ENCODE peak calls at places on chromosomes 4 and X, in five cellular contexts. One of them, this sample, is unnamed.
A peak's percentile ranks its signal among the peaks of the same experiment; 100 is the strongest.

GRCh38 chr4:11635336-11635735 is 206.6 kb upstream of the HS3ST1 start:
- DNase-seq in A549: peak; percentile 52
- DNase-seq in transverse colon: no peak
- DNase-seq in H9: no peak
- DNase-seq in kidney epithelial cell: peak; percentile 96
- DNase-seq in this sample: no peak

GRCh38 chr4:176313596-176314341 is 6.0 kb upstream of the SPCS3 start:
- DNase-seq in A549: no peak
- DNase-seq in transverse colon: no peak
- DNase-seq in H9: no peak
- DNase-seq in kidney epithelial cell: no peak
- DNase-seq in this sample: no peak

GRCh38 chr4:151481813-151482212 is 72.8 kb downstream of the FHIP1A start:
- DNase-seq in A549: no peak
- DNase-seq in transverse colon: no peak
- DNase-seq in H9: no peak
- DNase-seq in kidney epithelial cell: no peak
- DNase-seq in this sample: no peak

GRCh38 chr4:150385606-150386005 is 196.3 kb upstream of the MAB21L2 start:
- DNase-seq in A549: no peak
- DNase-seq in transverse colon: no peak
- DNase-seq in H9: no peak
- DNase-seq in kidney epithelial cell: peak; percentile 28
- DNase-seq in this sample: no peak

GRCh38 chrX:45806410-45807121 is 605.9 kb upstream of the DIPK2B start:
- DNase-seq in A549: peak; percentile 31
- DNase-seq in transverse colon: no peak
- DNase-seq in H9: no peak
- DNase-seq in kidney epithelial cell: peak; percentile 53
- DNase-seq in this sample: no peak

GRCh38 chrX:134374294-134374693 is 85.7 kb upstream of the HPRT1 start:
- DNase-seq in A549: peak; percentile 1
- DNase-seq in transverse colon: no peak
- DNase-seq in H9: no peak
- DNase-seq in kidney epithelial cell: no peak
- DNase-seq in this sample: no peak

GRCh38 chr4:112652216-112652615 is 15.3 kb downstream of the LARP7 start:
- DNase-seq in A549: no peak
- DNase-seq in transverse colon: no peak
- DNase-seq in H9: peak; percentile 55
- DNase-seq in kidney epithelial cell: no peak
- DNase-seq in this sample: no peak

GRCh38 chrX:63761639-63762038 is 23.4 kb downstream of the ARHGEF9 start:
- DNase-seq in A549: no peak
- DNase-seq in transverse colon: no peak
- DNase-seq in H9: no peak
- DNase-seq in kidney epithelial cell: no peak
- DNase-seq in this sample: no peak

GRCh38 chr4:26522478-26522877 is 32.2 kb upstream of the CCKAR start:
- DNase-seq in A549: no peak
- DNase-seq in transverse colon: no peak
- DNase-seq in H9: no peak
- DNase-seq in kidney epithelial cell: no peak
- DNase-seq in this sample: no peak

GRCh38 chr4:164807611-164808010 is 53.7 kb downstream of the SMIM31 start:
- DNase-seq in A549: peak; percentile 0
- DNase-seq in transverse colon: no peak
- DNase-seq in H9: peak; percentile 50
- DNase-seq in kidney epithelial cell: no peak
- DNase-seq in this sample: no peak

GRCh38 chrX:311156-312129 is 7.2 kb downstream of the GTPBP6 start:
- DNase-seq in A549: no peak
- DNase-seq in transverse colon: no peak
- DNase-seq in H9: no peak
- DNase-seq in kidney epithelial cell: no peak
- DNase-seq in this sample: no peak

GRCh38 chr4:63226236-63226635 is 1183.0 kb downstream of the TECRL start:
- DNase-seq in A549: no peak
- DNase-seq in transverse colon: no peak
- DNase-seq in H9: no peak
- DNase-seq in kidney epithelial cell: no peak
- DNase-seq in this sample: no peak

GRCh38 chr4:32142075-32142474 is 1421.9 kb downstream of the PCDH7 start:
- DNase-seq in A549: no peak
- DNase-seq in transverse colon: no peak
- DNase-seq in H9: no peak
- DNase-seq in kidney epithelial cell: no peak
- DNase-seq in this sample: no peak

GRCh38 chr4:40306991-40307390 is 28.1 kb upstream of the CHRNA9 start:
- DNase-seq in A549: no peak
- DNase-seq in transverse colon: no peak
- DNase-seq in H9: no peak
- DNase-seq in kidney epithelial cell: no peak
- DNase-seq in this sample: no peak

GRCh38 chr4:172134536-172134935 is 321.3 kb downstream of the GALNTL6 start:
- DNase-seq in A549: no peak
- DNase-seq in transverse colon: no peak
- DNase-seq in H9: no peak
- DNase-seq in kidney epithelial cell: no peak
- DNase-seq in this sample: no peak

GRCh38 chr4:74370912-74371311 is 6.0 kb downstream of the EREG start:
- DNase-seq in A549: peak; percentile 78
- DNase-seq in transverse colon: peak; percentile 42
- DNase-seq in H9: peak; percentile 61
- DNase-seq in kidney epithelial cell: no peak
- DNase-seq in this sample: peak; percentile 29

GRCh38 chrX:97740044-97740443 is 856.3 kb downstream of the RPA4 start:
- DNase-seq in A549: no peak
- DNase-seq in transverse colon: no peak
- DNase-seq in H9: no peak
- DNase-seq in kidney epithelial cell: no peak
- DNase-seq in this sample: no peak

GRCh38 chr4:71239365-71239764 is 99.5 kb upstream of the SLC4A4 start:
- DNase-seq in A549: no peak
- DNase-seq in transverse colon: no peak
- DNase-seq in H9: no peak
- DNase-seq in kidney epithelial cell: peak; percentile 63
- DNase-seq in this sample: no peak

GRCh38 chr4:23902203-23902602 is 12.4 kb upstream of the PPARGC1A start:
- DNase-seq in A549: no peak
- DNase-seq in transverse colon: no peak
- DNase-seq in H9: no peak
- DNase-seq in kidney epithelial cell: no peak
- DNase-seq in this sample: no peak

GRCh38 chrX:128517691-128518090 is 465.5 kb upstream of the ACTRT1 start:
- DNase-seq in A549: no peak
- DNase-seq in transverse colon: no peak
- DNase-seq in H9: no peak
- DNase-seq in kidney epithelial cell: no peak
- DNase-seq in this sample: no peak

GRCh38 chrX:128518508-128518907 is 466.3 kb upstream of the ACTRT1 start:
- DNase-seq in A549: peak; percentile 15
- DNase-seq in transverse colon: no peak
- DNase-seq in H9: no peak
- DNase-seq in kidney epithelial cell: no peak
- DNase-seq in this sample: no peak
- TF ChIP-seq CTCF in A549: no peak
- TF ChIP-seq CTCF in transverse colon: no peak
- TF ChIP-seq CTCF in H9: peak; percentile 74
- TF ChIP-seq CTCF in kidney epithelial cell: peak; percentile 50
- TF ChIP-seq CTCF in this sample: peak; percentile 33

GRCh38 chr4:8171941-8172924 is 13.6 kb upstream of the ABLIM2 start:
- DNase-seq in A549: no peak
- DNase-seq in transverse colon: no peak
- DNase-seq in H9: no peak
- DNase-seq in kidney epithelial cell: no peak
- DNase-seq in this sample: no peak
- TF ChIP-seq CTCF in A549: no peak
- TF ChIP-seq CTCF in transverse colon: no peak
- TF ChIP-seq CTCF in H9: no peak
- TF ChIP-seq CTCF in kidney epithelial cell: no peak
- TF ChIP-seq CTCF in this sample: no peak

DNA sequence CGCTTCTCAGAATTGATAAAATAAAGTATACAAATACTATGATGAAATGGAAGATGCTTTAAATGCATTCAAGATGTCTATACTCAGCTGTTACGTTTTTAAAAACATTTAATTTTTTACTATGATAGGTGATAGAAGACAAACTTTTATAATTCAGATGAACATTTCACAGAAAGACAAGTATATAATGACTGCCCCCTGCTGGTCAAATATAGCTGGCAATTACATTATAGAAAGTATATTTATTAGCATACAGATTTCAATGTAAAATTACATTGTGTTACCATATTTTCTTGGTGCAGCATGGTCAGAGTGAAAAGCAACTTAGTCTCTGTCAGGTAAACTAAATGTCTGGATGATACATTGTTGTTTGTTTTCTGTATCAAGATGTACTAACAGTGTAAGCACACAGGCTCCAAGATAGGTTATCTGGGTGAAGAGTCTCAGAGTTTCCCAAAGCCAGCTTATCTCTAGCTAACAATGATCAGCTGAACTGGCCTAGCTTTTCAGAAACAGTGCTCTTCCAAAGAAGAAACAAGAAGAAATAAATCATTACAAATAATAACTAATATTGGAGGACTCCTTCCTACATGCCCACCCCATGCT is 54.1 kb downstream of the SRPX start:
- DNase-seq in A549: peak; percentile 18
- DNase-seq in transverse colon: no peak
- DNase-seq in H9: no peak
- DNase-seq in kidney epithelial cell: no peak
- DNase-seq in this sample: peak; percentile 8
- TF ChIP-seq CTCF in A549: peak; percentile 67
- TF ChIP-seq CTCF in transverse colon: peak; percentile 58
- TF ChIP-seq CTCF in H9: peak; percentile 72
- TF ChIP-seq CTCF in kidney epithelial cell: no peak
- TF ChIP-seq CTCF in this sample: peak; percentile 60

GRCh38 chrX:113929004-113929403 is 654.9 kb upstream of the HTR2C start:
- DNase-seq in A549: peak; percentile 64
- DNase-seq in transverse colon: peak; percentile 17
- DNase-seq in H9: peak; percentile 89
- DNase-seq in kidney epithelial cell: peak; percentile 7
- DNase-seq in this sample: peak; percentile 54
- TF ChIP-seq CTCF in A549: peak; percentile 48
- TF ChIP-seq CTCF in transverse colon: peak; percentile 44
- TF ChIP-seq CTCF in H9: peak; percentile 94
- TF ChIP-seq CTCF in kidney epithelial cell: peak; percentile 78
- TF ChIP-seq CTCF in this sample: peak; percentile 85

GRCh38 chr4:93203708-93204107 is 624.8 kb upstream of the ATOH1 start:
- DNase-seq in A549: peak; percentile 6
- DNase-seq in transverse colon: no peak
- DNase-seq in H9: peak; percentile 38
- DNase-seq in kidney epithelial cell: no peak
- DNase-seq in this sample: no peak

GRCh38 chr4:93201471-93201870 is 627.1 kb upstream of the ATOH1 start:
- DNase-seq in A549: no peak
- DNase-seq in transverse colon: no peak
- DNase-seq in H9: no peak
- DNase-seq in kidney epithelial cell: no peak
- DNase-seq in this sample: no peak

DNA sequence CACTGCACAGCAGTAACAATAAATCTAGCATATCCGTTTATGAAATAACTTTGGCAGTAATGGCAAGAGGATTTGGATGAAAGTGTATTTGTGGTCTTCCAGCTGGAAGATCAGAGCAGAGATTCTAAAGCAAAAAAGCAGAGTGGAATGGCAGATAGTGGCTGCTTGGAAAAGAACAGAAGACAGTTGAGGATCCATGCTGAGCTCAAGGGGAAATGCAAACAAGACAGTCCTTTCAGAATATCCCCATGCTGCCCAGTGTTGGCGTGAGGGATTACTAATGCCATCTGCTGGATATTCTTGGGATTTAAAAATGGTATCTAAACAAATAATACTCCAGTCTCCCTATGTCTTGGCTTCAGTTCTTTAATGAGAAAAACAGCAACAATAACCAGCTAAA is 629.1 kb upstream of the ATOH1 start:
- DNase-seq in A549: peak; percentile 42
- DNase-seq in transverse colon: no peak
- DNase-seq in H9: peak; percentile 55
- DNase-seq in kidney epithelial cell: peak; percentile 4
- DNase-seq in this sample: peak; percentile 9
- TF ChIP-seq CTCF in A549: peak; percentile 44
- TF ChIP-seq CTCF in transverse colon: peak; percentile 24
- TF ChIP-seq CTCF in H9: peak; percentile 80
- TF ChIP-seq CTCF in kidney epithelial cell: peak; percentile 51
- TF ChIP-seq CTCF in this sample: peak; percentile 55

GRCh38 chr4:100421356-100421978 is 96.4 kb downstream of the EMCN start:
- DNase-seq in A549: peak; percentile 26
- DNase-seq in transverse colon: no peak
- DNase-seq in H9: no peak
- DNase-seq in kidney epithelial cell: no peak
- DNase-seq in this sample: no peak
- TF ChIP-seq CTCF in A549: peak; percentile 60
- TF ChIP-seq CTCF in transverse colon: peak; percentile 30
- TF ChIP-seq CTCF in H9: peak; percentile 70
- TF ChIP-seq CTCF in kidney epithelial cell: peak; percentile 48
- TF ChIP-seq CTCF in this sample: peak; percentile 41

GRCh38 chrX:42290608-42291007 is 367.3 kb upstream of the CASK start:
- DNase-seq in A549: peak; percentile 21
- DNase-seq in transverse colon: no peak
- DNase-seq in H9: no peak
- DNase-seq in kidney epithelial cell: no peak
- DNase-seq in this sample: no peak
- TF ChIP-seq CTCF in A549: no peak
- TF ChIP-seq CTCF in transverse colon: no peak
- TF ChIP-seq CTCF in H9: peak; percentile 70
- TF ChIP-seq CTCF in kidney epithelial cell: peak; percentile 27
- TF ChIP-seq CTCF in this sample: no peak

GRCh38 chrX:67426946-67427345 is 116.9 kb upstream of the AR start:
- DNase-seq in A549: no peak
- DNase-seq in transverse colon: no peak
- DNase-seq in H9: no peak
- DNase-seq in kidney epithelial cell: no peak
- DNase-seq in this sample: no peak
- TF ChIP-seq CTCF in A549: no peak
- TF ChIP-seq CTCF in transverse colon: no peak
- TF ChIP-seq CTCF in H9: no peak
- TF ChIP-seq CTCF in kidney epithelial cell: no peak
- TF ChIP-seq CTCF in this sample: no peak